ENCODE peak calls at places on chromosomes 16 and 17, in five cellular contexts. B is foreskin keratinocyte, V is adrenal gland, N is AG04450, D is A549. J is an unnamed sample.

GRCh38 chr17:9987779-9988585 is 82.9 kb upstream of the RCVRN start:
- DNase-seq in B (no peak), V (no peak), N (no peak), D (peak), J (no peak)

GRCh38 chr16:1333149-1333812 is at the start of gene BAIAP3:
- DNase-seq in B (no peak), V (no peak), N (no peak), D (peak), J (no peak)

GRCh38 chr16:71479420-71479819 is 9.7 kb downstream of the ZNF19 start:
- DNase-seq in B (no peak), V (peak), N (no peak), D (peak), J (no peak)

GRCh38 chr17:57544834-57545463 is 200.2 kb downstream of the CCDC182 start:
- DNase-seq in B (no peak), V (no peak), N (no peak), D (no peak), J (no peak)

GRCh38 chr16:25110392-25110947 is 1.1 kb upstream of the LCMT1 start:
- DNase-seq in B (no peak), V (no peak), N (no peak), D (peak), J (no peak)

GRCh38 chr17:65515959-65516948 is 45.2 kb downstream of the AXIN2 start:
- DNase-seq in B (no peak), V (no peak), N (peak), D (no peak), J (no peak)

GRCh38 chr17:79849953-79850352 is 10.7 kb upstream of the CBX4 start:
- DNase-seq in B (no peak), V (no peak), N (no peak), D (no peak), J (no peak)

GRCh38 chr16:48478418-48478817 is 93.2 kb upstream of the SIAH1 start:
- DNase-seq in B (no peak), V (no peak), N (no peak), D (no peak), J (no peak)

GRCh38 chr17:39209317-39210092 is 9.4 kb downstream of the RPL19 start:
- DNase-seq in B (no peak), V (peak), N (no peak), D (no peak), J (no peak)

GRCh38 chr17:1179635-1180433 is at the start of gene ABR:
- DNase-seq in B (no peak), V (peak), N (no peak), D (no peak), J (no peak)

GRCh38 chr16:53833145-53833544 is 129.2 kb downstream of the FTO start:
- DNase-seq in B (no peak), V (no peak), N (no peak), D (no peak), J (no peak)

GRCh38 chr16:58461056-58461455 is 38.9 kb upstream of the NDRG4 start:
- DNase-seq in B (no peak), V (peak), N (no peak), D (no peak), J (peak)

GRCh38 chr17:565506-565905 is 149.1 kb downstream of the VPS53 start:
- DNase-seq in B (no peak), V (no peak), N (no peak), D (peak), J (no peak)

GRCh38 chr17:58703137-58703846 is 10.9 kb downstream of the RAD51C start:
- DNase-seq in B (no peak), V (no peak), N (no peak), D (no peak), J (no peak)

GRCh38 chr16:58128181-58128631 is 975 bp downstream of the CFAP20 start:
- DNase-seq in B (no peak), V (no peak), N (no peak), D (no peak), J (no peak)

GRCh38 chr17:55607736-55608341 is 96.6 kb upstream of the SMIM36 start:
- DNase-seq in B (no peak), V (no peak), N (peak), D (peak), J (no peak)

GRCh38 chr16:69542974-69543373 is 22.8 kb upstream of the NFAT5 start:
- DNase-seq in B (no peak), V (no peak), N (no peak), D (no peak), J (no peak)

GRCh38 chr17:65487161-65487560 is 74.3 kb downstream of the AXIN2 start:
- DNase-seq in B (no peak), V (no peak), N (no peak), D (no peak), J (no peak)

GRCh38 chr17:12665263-12666210 is at the start of gene MYOCD:
- DNase-seq in B (no peak), V (no peak), N (peak), D (peak), J (no peak)

GRCh38 chr17:38748329-38749221 is at the start of gene PCGF2:
- DNase-seq in B (no peak), V (peak), N (peak), D (peak), J (no peak)

GRCh38 chr16:15822957-15823356 is 33.9 kb downstream of the MYH11 start:
- DNase-seq in B (no peak), V (no peak), N (no peak), D (no peak), J (no peak)

GRCh38 chr16:24035127-24035842 is 199.5 kb downstream of the PRKCB start:
- DNase-seq in B (no peak), V (no peak), N (no peak), D (no peak), J (no peak)

GRCh38 chr17:35082073-35082657 is 18.7 kb upstream of the RFFL start:
- DNase-seq in B (peak), V (peak), N (peak), D (no peak), J (no peak)

GRCh38 chr16:2739555-2740435 is 12.6 kb upstream of the SRRM2 start:
- DNase-seq in B (no peak), V (no peak), N (no peak), D (no peak), J (no peak)

GRCh38 chr17:33948299-33948698 is 306.8 kb upstream of the CCL2 start:
- DNase-seq in B (no peak), V (no peak), N (no peak), D (no peak), J (no peak)

GRCh38 chr17:63550816-63551639 is 751 bp downstream of the DCAF7 start:
- DNase-seq in B (no peak), V (peak), N (no peak), D (peak), J (no peak)

GRCh38 chr16:11198817-11199216 is 57.2 kb downstream of the SOCS1 start:
- DNase-seq in B (no peak), V (no peak), N (no peak), D (peak), J (peak)

GRCh38 chr16:10906914-10907756 is 30.1 kb downstream of the CIITA start:
- DNase-seq in B (no peak), V (no peak), N (no peak), D (no peak), J (no peak)

GRCh38 chr17:79496422-79497005 is 114.3 kb downstream of the RBFOX3 start:
- DNase-seq in B (no peak), V (no peak), N (no peak), D (peak), J (no peak)

GRCh38 chr17:77356109-77356689 is 215.4 kb downstream of the SEC14L1 start:
- DNase-seq in B (no peak), V (peak), N (no peak), D (peak), J (no peak)

GRCh38 chr17:65413390-65413789 is 148.1 kb downstream of the AXIN2 start:
- DNase-seq in B (no peak), V (no peak), N (no peak), D (no peak), J (no peak)

GRCh38 chr17:33112763-33113162 is 121.1 kb downstream of the SPACA3 start:
- DNase-seq in B (peak), V (no peak), N (no peak), D (peak), J (peak)

GRCh38 chr17:78005452-78006171 is 47.1 kb downstream of the TNRC6C start:
- DNase-seq in B (no peak), V (no peak), N (no peak), D (no peak), J (no peak)

GRCh38 chr16:4213721-4214120 is 28.2 kb downstream of the SRL start:
- DNase-seq in B (no peak), V (peak), N (no peak), D (no peak), J (peak)

GRCh38 chr17:47830991-47831933 is at the start of the genes LRRC46 and MRPL10:
- DNase-seq in B (peak), V (peak), N (peak), D (peak), J (peak)
- H3K27ac ChIP-seq in B (peak), V (peak), N (peak), D (peak), J (peak)

DNA sequence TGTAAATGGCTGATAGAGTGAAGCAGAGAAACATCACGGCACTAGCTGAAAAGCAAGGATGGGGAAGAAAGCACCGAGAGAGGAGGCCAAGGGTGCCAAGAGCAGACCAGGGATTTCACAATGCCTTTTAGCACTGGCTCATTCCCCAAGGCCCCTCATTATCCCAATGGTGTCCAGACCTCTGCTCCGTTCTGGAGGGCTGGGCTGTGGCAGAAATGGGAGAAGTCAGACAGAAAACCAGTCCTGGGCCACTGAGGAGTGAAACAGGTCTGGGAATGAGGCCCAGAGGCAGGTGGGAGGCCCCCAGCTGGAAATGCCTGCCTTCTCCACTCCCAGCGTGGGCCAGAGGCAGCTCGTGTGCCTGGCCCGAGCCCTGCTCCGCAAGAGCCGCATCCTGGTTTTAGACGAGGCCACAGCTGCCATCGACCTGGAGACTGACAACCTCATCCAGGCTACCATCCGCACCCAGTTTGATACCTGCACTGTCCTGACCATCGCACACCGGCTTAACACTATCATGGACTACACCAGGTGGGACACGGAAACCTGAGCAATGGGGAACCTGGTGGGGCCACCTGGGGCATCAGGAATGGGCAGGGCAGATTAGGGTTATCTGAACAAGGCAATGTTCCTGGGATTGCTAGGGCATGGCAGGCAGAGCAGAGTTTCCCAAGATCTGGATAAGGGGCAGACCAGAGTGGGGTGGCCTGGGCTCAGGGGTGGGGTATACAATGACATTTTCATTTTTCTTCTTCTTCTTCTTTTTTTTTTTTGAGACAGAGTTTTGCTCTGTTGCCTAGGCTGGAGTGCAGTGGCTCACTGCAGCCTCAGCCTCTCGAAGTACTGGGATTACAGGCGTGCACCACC is 20.3 kb downstream of the ANKRD40 start:
- DNase-seq in B (no peak), V (peak), N (no peak), D (no peak), J (no peak)
- H3K27ac ChIP-seq in B (no peak), V (peak), N (no peak), D (peak), J (no peak)

GRCh38 chr17:2192367-2193028 is 111.1 kb downstream of the SMG6 start:
- DNase-seq in B (peak), V (no peak), N (peak), D (peak), J (peak)

GRCh38 chr17:2190014-2190413 is 113.6 kb downstream of the SMG6 start:
- DNase-seq in B (no peak), V (no peak), N (no peak), D (peak), J (no peak)

GRCh38 chr17:2189231-2189630 is 114.4 kb downstream of the SMG6 start:
- DNase-seq in B (no peak), V (no peak), N (no peak), D (no peak), J (no peak)

GRCh38 chr17:2191227-2191626 is 112.4 kb downstream of the SMG6 start:
- DNase-seq in B (no peak), V (no peak), N (no peak), D (no peak), J (no peak)

DNA sequence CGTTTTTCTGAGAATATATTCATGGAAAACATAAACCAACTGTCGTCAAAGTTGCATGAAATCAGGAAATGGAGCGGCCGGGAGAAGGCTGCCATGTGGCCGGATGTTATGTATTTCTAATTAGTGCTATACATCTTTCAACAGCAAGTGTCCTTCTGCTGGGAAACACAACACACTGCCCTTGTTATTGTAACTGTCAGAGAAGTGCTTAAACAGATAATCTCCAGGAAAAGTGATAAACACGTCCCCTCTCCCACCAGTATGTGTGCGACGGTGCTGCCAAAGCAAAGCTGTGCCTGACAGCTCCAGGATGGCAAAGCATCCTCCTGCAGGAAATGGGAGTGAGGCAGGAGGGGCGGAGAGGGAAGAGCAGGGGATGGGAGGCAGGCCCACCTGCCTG is 111.8 kb downstream of the SMG6 start:
- DNase-seq in B (no peak), V (no peak), N (no peak), D (no peak), J (no peak)
- H3K27ac ChIP-seq in B (no peak), V (peak), N (peak), D (peak), J (peak)

GRCh38 chr16:20960899-20961298 is 60.3 kb downstream of the LYRM1 start:
- DNase-seq in B (no peak), V (no peak), N (no peak), D (no peak), J (no peak)
- H3K27ac ChIP-seq in B (no peak), V (no peak), N (no peak), D (no peak), J (no peak)

GRCh38 chr17:17366941-17367885 is 64.0 kb downstream of the NT5M start:
- DNase-seq in B (no peak), V (no peak), N (no peak), D (no peak), J (no peak)
- H3K27ac ChIP-seq in B (no peak), V (no peak), N (no peak), D (no peak), J (no peak)

GRCh38 chr16:86774931-86775330 is 196.6 kb downstream of the FOXL1 start:
- DNase-seq in B (no peak), V (no peak), N (no peak), D (no peak), J (no peak)

GRCh38 chr16:86771506-86772230 is 193.3 kb downstream of the FOXL1 start:
- DNase-seq in B (no peak), V (no peak), N (no peak), D (no peak), J (no peak)

GRCh38 chr16:86772231-86772510 is 193.8 kb downstream of the FOXL1 start:
- DNase-seq in B (no peak), V (no peak), N (no peak), D (no peak), J (no peak)

GRCh38 chr16:86773339-86773715 is 195.0 kb downstream of the FOXL1 start:
- DNase-seq in B (no peak), V (no peak), N (no peak), D (no peak), J (no peak)

DNA sequence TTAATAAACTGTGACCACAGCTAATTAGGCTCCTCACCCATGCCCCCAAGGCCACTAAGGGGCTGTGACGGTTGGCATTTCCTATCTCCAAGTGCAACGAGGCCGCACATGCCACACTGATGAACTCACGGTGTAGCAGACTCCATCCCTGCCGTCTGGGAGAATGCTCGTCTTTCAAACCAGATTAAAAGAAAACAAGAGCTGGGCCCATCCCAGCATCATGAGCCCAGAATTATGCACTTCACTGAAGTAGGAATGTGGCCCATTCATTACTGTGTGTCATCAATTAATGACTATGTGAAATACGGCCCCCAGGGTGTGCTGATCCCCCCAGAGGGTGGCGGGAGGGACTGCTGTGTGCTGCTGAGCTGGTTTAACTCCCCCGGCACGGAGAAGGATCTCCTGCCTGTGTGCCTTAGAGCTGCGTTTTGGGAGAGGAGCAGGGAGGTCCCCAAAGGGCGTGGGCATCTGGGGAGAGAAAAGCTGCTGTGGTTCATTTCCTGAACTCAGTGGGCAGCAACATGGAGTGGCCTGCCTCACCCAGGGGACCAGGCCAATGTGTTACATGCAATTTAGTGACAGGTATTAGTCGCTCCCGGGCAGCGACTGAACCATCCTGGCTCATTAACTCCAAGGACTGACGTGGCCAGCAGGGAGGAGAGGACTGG is 194.5 kb downstream of the FOXL1 start:
- DNase-seq in B (no peak), V (no peak), N (peak), D (no peak), J (no peak)
- H3K27ac ChIP-seq in B (no peak), V (no peak), N (peak), D (no peak), J (no peak)

GRCh38 chr17:28755486-28755885 is 11.7 kb downstream of the TRAF4 start:
- DNase-seq in B (no peak), V (no peak), N (no peak), D (no peak), J (no peak)

GRCh38 chr17:28758411-28759121 is 14.8 kb downstream of the TRAF4 start:
- DNase-seq in B (no peak), V (no peak), N (no peak), D (no peak), J (no peak)

GRCh38 chr17:28759296-28759865 is 15.6 kb downstream of the TRAF4 start:
- DNase-seq in B (no peak), V (no peak), N (no peak), D (no peak), J (no peak)

GRCh38 chr17:28760561-28760960 is 16.8 kb downstream of the TRAF4 start:
- DNase-seq in B (no peak), V (no peak), N (no peak), D (no peak), J (no peak)

GRCh38 chr17:28756025-28756804 is 12.4 kb downstream of the TRAF4 start:
- DNase-seq in B (no peak), V (no peak), N (no peak), D (no peak), J (no peak)
- H3K27ac ChIP-seq in B (no peak), V (no peak), N (no peak), D (no peak), J (no peak)

GRCh38 chr17:66567234-66568170 is 265.1 kb downstream of the PRKCA start:
- DNase-seq in B (peak), V (peak), N (peak), D (peak), J (peak)

GRCh38 chr17:66560691-66561090 is 258.3 kb downstream of the PRKCA start:
- DNase-seq in B (no peak), V (no peak), N (no peak), D (no peak), J (no peak)

GRCh38 chr17:66569572-66569971 is 265.3 kb upstream of the CACNG5 start:
- DNase-seq in B (no peak), V (no peak), N (no peak), D (no peak), J (no peak)

GRCh38 chr17:66562119-66562518 is 259.7 kb downstream of the PRKCA start:
- DNase-seq in B (no peak), V (no peak), N (no peak), D (no peak), J (no peak)

GRCh38 chr17:66564992-66565465 is 262.6 kb downstream of the PRKCA start:
- DNase-seq in B (no peak), V (no peak), N (no peak), D (no peak), J (no peak)
- H3K27ac ChIP-seq in B (no peak), V (no peak), N (no peak), D (peak), J (no peak)